ENCODE peak calls at places on chromosomes 11 and 22, in six cellular contexts. T is IMR-90, H is neuronal stem cell, O is H1, L is trophoblast cell, S is mesenchymal stem cell. U is an unnamed sample.
A peak's percentile ranks its signal among the peaks of the same experiment; 100 is the strongest.

GRCh38 chr11:24496728-24497396 is at the start of gene LUZP2:
- DNase-seq in T (peak; percentile 51), H (peak; percentile 69), S (peak; percentile 62), L (peak; percentile 27), O (peak; percentile 66), U (peak; percentile 77)

GRCh38 chr11:122750047-122750446 is 88.3 kb upstream of the CRTAM start:
- DNase-seq in O (no peak), H (no peak), T (no peak), S (no peak), L (no peak), U (no peak)

GRCh38 chr11:26229270-26229669 is 102.7 kb upstream of the ANO3 start:
- DNase-seq in S (peak; percentile 33), L (no peak), T (peak; percentile 98), O (no peak), H (no peak), U (no peak)

GRCh38 chr11:46731545-46731944 is 12.5 kb downstream of the F2 start:
- DNase-seq in S (no peak), H (no peak), O (no peak), L (no peak), T (no peak), U (no peak)

GRCh38 chr11:61840371-61840770 is 12.3 kb downstream of the FADS2 start:
- DNase-seq in S (no peak), T (no peak), H (no peak), L (no peak), O (no peak), U (no peak)

GRCh38 chr11:111918390-111919256 is at the start of gene C11orf52:
- DNase-seq in S (peak; percentile 31), H (no peak), T (peak; percentile 57), O (peak; percentile 69), L (peak; percentile 96), U (peak; percentile 94)

GRCh38 chr11:86440305-86440716 is 65.6 kb downstream of the CCDC81 start:
- DNase-seq in S (peak; percentile 63), L (no peak), O (no peak), H (no peak), T (peak; percentile 55), U (no peak)

GRCh38 chr11:105181100-105181499 is 41.5 kb upstream of the CARD18 start:
- DNase-seq in L (peak; percentile 29), T (peak; percentile 76), S (peak; percentile 82), H (no peak), O (no peak), U (no peak)

GRCh38 chr11:61814242-61814957 is 2.4 kb downstream of the FADS1 start:
- DNase-seq in T (no peak), L (peak; percentile 83), S (no peak), O (no peak), H (no peak), U (peak; percentile 76)

GRCh38 chr11:25423436-25424184 is 908.3 kb upstream of the ANO3 start:
- DNase-seq in S (peak; percentile 80), O (no peak), L (no peak), T (peak; percentile 29), H (no peak), U (no peak)

GRCh38 chr11:17272823-17273222 is 3.7 kb upstream of the NUCB2 start:
- DNase-seq in T (no peak), H (no peak), S (no peak), L (no peak), O (no peak), U (no peak)

GRCh38 chr11:13329670-13330401 is 52.2 kb downstream of the BMAL1 start:
- DNase-seq in L (no peak), O (no peak), T (peak; percentile 41), S (no peak), H (no peak), U (no peak)

GRCh38 chr11:73856001-73856663 is 20.5 kb downstream of the COA4 start:
- DNase-seq in H (no peak), L (no peak), O (no peak), T (no peak), S (no peak), U (no peak)

GRCh38 chr11:76636826-76637460 is 33.6 kb downstream of the LRRC32 start:
- DNase-seq in L (no peak), T (no peak), H (no peak), S (no peak), O (no peak), U (no peak)

GRCh38 chr11:12157241-12157661 is 46.9 kb downstream of the MICAL2 start:
- DNase-seq in T (peak; percentile 84), O (no peak), S (peak; percentile 85), H (no peak), L (no peak), U (no peak)

GRCh38 chr22:45007946-45008852 is 1.6 kb downstream of the PHF21B start:
- DNase-seq in S (peak; percentile 28), O (peak; percentile 80), T (no peak), H (peak; percentile 69), L (no peak), U (peak; percentile 60)

GRCh38 chr11:2559527-2560311 is 114.9 kb downstream of the KCNQ1 start:
- DNase-seq in H (no peak), L (no peak), O (no peak), T (no peak), S (no peak), U (no peak)

GRCh38 chr11:37072538-37072937 is 474.5 kb upstream of the RAG2 start:
- DNase-seq in S (peak; percentile 76), O (no peak), L (no peak), H (no peak), T (no peak), U (no peak)

GRCh38 chr11:12190511-12190910 is 80.1 kb downstream of the MICAL2 start:
- DNase-seq in T (no peak), H (no peak), S (no peak), L (no peak), O (no peak), U (no peak)

GRCh38 chr22:39135092-39135896 is 17.2 kb downstream of the CBX7 start:
- DNase-seq in T (no peak), L (peak; percentile 10), H (no peak), S (peak; percentile 57), O (peak; percentile 90), U (peak; percentile 90)

GRCh38 chr11:107490836-107491235 is 33.2 kb upstream of the CWF19L2 start:
- DNase-seq in T (no peak), S (no peak), O (no peak), L (no peak), H (no peak), U (no peak)

GRCh38 chr11:118106789-118107335 is 20.1 kb upstream of the SMIM35 start:
- DNase-seq in S (no peak), T (no peak), O (no peak), L (peak; percentile 81), H (no peak), U (no peak)

GRCh38 chr11:58866788-58867187 is 22.3 kb upstream of the GLYATL2 start:
- DNase-seq in L (no peak), O (no peak), S (no peak), T (peak; percentile 49), H (no peak), U (no peak)

GRCh38 chr11:21511835-21512440 is 680.9 kb upstream of the ANO5 start:
- DNase-seq in S (peak; percentile 5), T (no peak), O (peak; percentile 90), H (peak; percentile 66), L (peak; percentile 80), U (peak; percentile 84)

GRCh38 chr11:64225608-64226506 is at the start of the genes NUDT22 and TRPT1:
- DNase-seq in S (peak; percentile 85), H (peak; percentile 84), L (peak; percentile 83), T (peak; percentile 66), O (peak; percentile 97), U (peak; percentile 90)

GRCh38 chr11:105000797-105001196 is 22.2 kb downstream of the CASP5 start:
- DNase-seq in H (no peak), L (peak; percentile 17), O (peak; percentile 76), S (no peak), T (no peak), U (peak; percentile 66)

GRCh38 chr22:26748845-26749244 is 91.5 kb downstream of the MIAT start:
- DNase-seq in L (no peak), S (no peak), O (no peak), T (no peak), H (no peak), U (no peak)

GRCh38 chr22:20015971-20016733 is 471 bp downstream of the ARVCF start:
- DNase-seq in S (peak; percentile 37), T (no peak), H (no peak), O (peak; percentile 82), L (peak; percentile 16), U (peak; percentile 58)

GRCh38 chr22:46373166-46373565 is 37.7 kb downstream of the TRMU start:
- DNase-seq in H (no peak), O (no peak), T (no peak), S (no peak), L (no peak), U (no peak)

GRCh38 chr22:40621309-40622151 is 15.0 kb downstream of the MRTFA start:
- DNase-seq in L (no peak), T (no peak), H (no peak), S (no peak), O (no peak), U (no peak)

DNA sequence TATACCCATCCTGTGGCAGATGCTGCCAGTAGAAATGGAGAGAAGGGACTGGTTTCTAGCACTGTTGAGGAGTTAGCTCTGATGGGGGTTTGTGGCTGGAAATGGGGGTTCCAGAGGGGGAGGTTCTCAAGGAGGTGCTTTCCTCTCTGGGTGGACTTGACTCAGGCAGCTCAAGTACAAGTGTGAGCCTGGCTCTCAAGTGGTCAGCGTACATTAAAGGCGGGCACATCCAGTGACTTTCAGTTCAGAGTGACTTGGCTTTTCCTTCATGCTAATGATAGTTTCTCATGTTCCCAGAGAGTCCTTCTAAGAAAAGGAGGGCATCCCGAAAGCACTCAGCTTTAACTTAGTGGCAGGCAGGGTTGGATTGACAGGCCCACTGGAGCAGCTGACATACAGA is 58.9 kb upstream of the HORMAD2 start:
- DNase-seq in S (no peak), L (no peak), O (no peak), T (no peak), H (no peak), U (no peak)
- H4K91ac ChIP-seq in S (no peak overlapping the region), L (no peak overlapping the region), O (no peak overlapping the region), T (no peak overlapping the region), H (no peak overlapping the region), U (no peak overlapping the region)

GRCh38 chr11:31844351-31844750 is 33.2 kb upstream of the PAX6 start:
- DNase-seq in L (no peak), T (no peak), O (no peak), S (no peak), H (no peak), U (no peak)
- H4K91ac ChIP-seq in L (no peak overlapping the region), T (no peak overlapping the region), O (no peak overlapping the region), S (no peak overlapping the region), H (no peak overlapping the region), U (no peak overlapping the region)

GRCh38 chr11:91755951-91756707 is 468.5 kb upstream of the FAT3 start:
- DNase-seq in H (no peak), S (no peak), O (no peak), T (no peak), L (no peak), U (no peak)
- H4K91ac ChIP-seq in H (no peak overlapping the region), S (no peak overlapping the region), O (no peak overlapping the region), T (no peak overlapping the region), L (no peak overlapping the region), U (no peak overlapping the region)

GRCh38 chr22:37083914-37084313 is 25.6 kb downstream of the TMPRSS6 start:
- DNase-seq in H (no peak), O (no peak), S (no peak), L (no peak), T (no peak), U (no peak)
- H4K91ac ChIP-seq in H (no peak overlapping the region), O (no peak overlapping the region), S (no peak overlapping the region), L (no peak overlapping the region), T (no peak overlapping the region), U (no peak overlapping the region)